ENCODE peak calls at places on chromosome 19, in five cellular contexts. Z is NCI-H774; D is activated T-helper 1 cell treated with anti-CD3 and anti-CD28 coated beads, Interleukin-2, amount 50 U/mL, for 16 hours; L is NCI-H1694; Q is stimulated activated naive CD8-positive, alpha-beta T cell treated with anti-CD3 and anti-CD28 coated beads, Interleukin-15, Interleukin-2, amounts not matched to agents 100 U/mL and 50 U/mL, for 24 hours. R is an unnamed sample.

GRCh38 chr19:17162580-17162979 is 52.6 kb upstream of the USE1 start:
- DNase-seq in Z (no peak), D (no peak), L (no peak), Q (no peak), R (no peak)

GRCh38 chr19:14871619-14872230 is 14.2 kb downstream of the OR7A17 start:
- DNase-seq in Z (no peak), D (no peak), L (peak), Q (no peak), R (no peak)

GRCh38 chr19:17524651-17525050 is 13.2 kb downstream of the PGLS start:
- DNase-seq in Z (no peak), D (no peak), L (no peak), Q (no peak), R (no peak)

GRCh38 chr19:13693933-13694332 is 70.4 kb upstream of the MRI1 start:
- DNase-seq in Z (no peak), D (no peak), L (no peak), Q (no peak), R (no peak)

GRCh38 chr19:57269515-57270250 is 10.6 kb upstream of the ZNF460 start:
- DNase-seq in Z (no peak), D (no peak), L (no peak), Q (no peak), R (no peak)

GRCh38 chr19:22832031-22832762 is at the start of gene ZNF723:
- DNase-seq in Z (peak), D (no peak), L (no peak), Q (no peak), R (no peak)

GRCh38 chr19:10544753-10545251 is 1.1 kb downstream of the ATG4D start:
- DNase-seq in Z (no peak), D (no peak), L (no peak), Q (peak), R (no peak)

GRCh38 chr19:12789098-12789903 is 2.0 kb upstream of the JUNB start:
- DNase-seq in Z (no peak), D (no peak), L (no peak), Q (peak), R (no peak)

GRCh38 chr19:58500242-58500641 is 11.6 kb downstream of the SLC27A5 start:
- DNase-seq in Z (no peak), D (no peak), L (no peak), Q (no peak), R (no peak)

GRCh38 chr19:11678504-11678903 is 60.2 kb downstream of the ZNF823 start:
- DNase-seq in Z (no peak), D (no peak), L (no peak), Q (no peak), R (no peak)

GRCh38 chr19:49664171-49665070 is 1.2 kb downstream of the IRF3 start:
- DNase-seq in Z (peak), D (peak), L (peak), Q (peak), R (peak)

GRCh38 chr19:50967924-50968708 is 1.3 kb downstream of the KLK6 start:
- DNase-seq in Z (no peak), D (no peak), L (no peak), Q (no peak), R (no peak)

GRCh38 chr19:47509170-47509847 is 5.6 kb downstream of the NAPA start:
- DNase-seq in Z (no peak), D (no peak), L (no peak), Q (no peak), R (no peak)

GRCh38 chr19:13861714-13862531 is 15.0 kb upstream of the NANOS3 start:
- DNase-seq in Z (peak), D (peak), L (peak), Q (peak), R (peak)

GRCh38 chr19:4580021-4580901 is 20.8 kb upstream of the SEMA6B start:
- DNase-seq in Z (no peak), D (no peak), L (peak), Q (no peak), R (no peak)

GRCh38 chr19:18603255-18603957 is 3.2 kb downstream of the CRLF1 start:
- DNase-seq in Z (no peak), D (no peak), L (no peak), Q (peak), R (peak)

GRCh38 chr19:4913996-4914735 is 4.9 kb downstream of the UHRF1 start:
- DNase-seq in Z (no peak), D (peak), L (no peak), Q (peak), R (no peak)

GRCh38 chr19:22331521-22331920 is 45.3 kb downstream of the ZNF729 start:
- DNase-seq in Z (no peak), D (no peak), L (no peak), Q (no peak), R (no peak)

GRCh38 chr19:1400281-1401137 is 833 bp downstream of the GAMT start:
- DNase-seq in Z (no peak), D (no peak), L (peak), Q (no peak), R (no peak)

GRCh38 chr19:5340637-5341447 is at the start of gene PTPRS:
- DNase-seq in Z (no peak), D (peak), L (peak), Q (peak), R (no peak)

R was measured in RWPE2.